ENCODE peak calls at places on chromosome 14, in eight cellular contexts. U, D, R, Q, I, E, H and W are unnamed samples.

GRCh38 chr14:91892918-91893527 is 25.7 kb upstream of the TC2N start:
- DNase-seq in E (peak), H (no peak), U (no peak), D (no peak), R (no peak), Q (no peak), I (peak), W (peak)

GRCh38 chr14:92503756-92504491 is 9.7 kb upstream of the RIN3 start:
- DNase-seq in H (peak), D (peak), E (no peak), I (no peak), Q (no peak), R (no peak), U (no peak), W (no peak)

GRCh38 chr14:25400607-25401206 is 350.8 kb upstream of the STXBP6 start:
- DNase-seq in H (peak), D (no peak), I (peak), Q (peak), U (peak), R (peak), E (peak), W (peak)

GRCh38 chr14:74417201-74417600 is 8.8 kb downstream of the SYNDIG1L start:
- DNase-seq in H (no peak), R (no peak), Q (no peak), E (no peak), U (no peak), I (no peak), D (no peak), W (no peak)

GRCh38 chr14:93970967-93971634 is 5.3 kb downstream of the ASB2 start:
- DNase-seq in U (no peak), D (no peak), Q (no peak), I (no peak), E (peak), H (peak), R (no peak), W (no peak)

GRCh38 chr14:95515523-95516517 is 630 bp downstream of the SYNE3 start:
- DNase-seq in I (peak), D (peak), E (peak), U (peak), H (peak), Q (peak), R (peak), W (peak)

GRCh38 chr14:95495093-95495492 is 21.4 kb downstream of the SYNE3 start:
- DNase-seq in I (no peak), D (no peak), E (no peak), H (no peak), Q (no peak), R (no peak), U (no peak), W (no peak)

GRCh38 chr14:104206281-104206904 is 68.0 kb downstream of the KIF26A start:
- DNase-seq in R (no peak), H (no peak), Q (peak), U (peak), D (no peak), E (no peak), I (peak), W (peak)

GRCh38 chr14:54637829-54638446 is 71.0 kb downstream of the SAMD4A start:
- DNase-seq in D (no peak), R (no peak), I (no peak), Q (no peak), E (no peak), H (peak), U (no peak), W (peak)

GRCh38 chr14:103134405-103134804 is 11.1 kb downstream of the TNFAIP2 start:
- DNase-seq in D (no peak), E (no peak), R (no peak), Q (no peak), U (no peak), I (no peak), H (no peak), W (no peak)

GRCh38 chr14:79580414-79580813 is 630.9 kb downstream of the DIO2 start:
- DNase-seq in Q (no peak), E (no peak), R (no peak), D (no peak), H (no peak), I (no peak), U (no peak), W (no peak)

GRCh38 chr14:73833530-73834257 is 17.9 kb upstream of the PTGR2 start:
- DNase-seq in U (peak), H (peak), I (peak), R (peak), D (no peak), Q (no peak), E (no peak), W (no peak)

GRCh38 chr14:68987653-68988036 is 8.5 kb upstream of the ACTN1 start:
- DNase-seq in Q (no peak), E (no peak), H (no peak), R (no peak), I (no peak), U (no peak), D (no peak), W (no peak)

GRCh38 chr14:41490323-41490722 is 116.4 kb upstream of the LRFN5 start:
- DNase-seq in H (no peak), D (no peak), U (no peak), I (no peak), Q (no peak), E (no peak), R (no peak), W (no peak)

GRCh38 chr14:20493634-20494033 is 11.7 kb upstream of the RNASE10 start:
- DNase-seq in R (peak), Q (no peak), E (no peak), U (no peak), H (no peak), I (no peak), D (no peak), W (no peak)

GRCh38 chr14:73789996-73790581 is 61.5 kb upstream of the PTGR2 start:
- DNase-seq in Q (no peak), R (peak), D (peak), U (peak), H (peak), I (no peak), E (peak), W (no peak)

GRCh38 chr14:29216774-29217232 is 450.2 kb downstream of the FOXG1 start:
- DNase-seq in I (no peak), E (no peak), Q (no peak), H (no peak), R (no peak), U (no peak), D (no peak), W (no peak)

GRCh38 chr14:51834218-51834617 is 26.2 kb upstream of the GNG2 start:
- DNase-seq in Q (no peak), U (no peak), E (peak), H (no peak), D (no peak), I (no peak), R (no peak), W (no peak)

GRCh38 chr14:98173291-98173690 is 1098.7 kb downstream of the BCL11B start:
- DNase-seq in R (no peak), E (no peak), I (no peak), Q (peak), H (no peak), U (no peak), D (no peak), W (no peak)

GRCh38 chr14:35414365-35414764 is 9.8 kb upstream of the NFKBIA start:
- DNase-seq in H (peak), Q (no peak), R (no peak), E (no peak), D (no peak), U (no peak), I (no peak), W (no peak)

GRCh38 chr14:95509512-95509911 is 6.9 kb downstream of the SYNE3 start:
- DNase-seq in R (no peak), U (peak), H (no peak), D (peak), I (no peak), Q (no peak), E (no peak), W (no peak)

DNA sequence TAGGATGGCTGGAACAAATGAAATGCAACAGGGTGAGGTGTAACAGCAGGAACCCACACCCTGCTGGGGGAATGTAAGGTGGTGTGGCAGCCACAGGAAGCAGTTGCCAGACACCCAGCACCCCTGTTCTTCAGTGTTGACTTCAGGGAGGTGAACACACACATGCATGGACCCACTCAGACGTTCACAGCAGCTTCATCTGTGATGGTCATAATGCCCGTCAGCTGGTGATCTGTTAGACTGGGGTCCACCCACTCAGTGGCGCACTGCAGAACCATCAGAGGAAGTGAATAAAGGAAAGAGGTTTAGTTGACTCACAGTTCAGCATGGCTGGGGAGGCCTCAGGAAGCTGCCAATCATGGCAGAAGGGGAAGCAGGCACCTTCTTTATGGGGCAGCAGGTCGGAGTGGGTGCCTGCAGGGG is 22.7 kb upstream of the TEX22 start:
- DNase-seq in Q (no peak), E (no peak), R (no peak), I (no peak), H (no peak), U (no peak), D (no peak), W (no peak)
- TF ChIP-seq CTCF in Q (no peak), E (no peak), R (no peak), I (no peak), H (no peak), U (no peak), D (no peak), W (no peak)

GRCh38 chr14:60734465-60735242 is at the start of gene MNAT1:
- DNase-seq in Q (peak), R (peak), D (peak), H (peak), U (peak), I (peak), E (peak), W (peak)
- TF ChIP-seq CTCF in Q (no peak), R (no peak), D (no peak), H (no peak), U (peak), I (peak), E (no peak), W (no peak)

GRCh38 chr14:97107070-97107469 is 309.9 kb downstream of the VRK1 start:
- DNase-seq in D (no peak), U (no peak), E (no peak), H (no peak), R (no peak), I (no peak), Q (no peak), W (no peak)
- TF ChIP-seq CTCF in D (no peak), U (no peak), E (no peak), H (no peak), R (no peak), I (no peak), Q (no peak), W (no peak)

GRCh38 chr14:78196323-78196722 is 26.1 kb downstream of the NRXN3 start:
- DNase-seq in R (no peak), I (no peak), Q (no peak), D (no peak), U (no peak), E (no peak), H (no peak), W (no peak)
- TF ChIP-seq CTCF in R (no peak), I (no peak), Q (peak), D (no peak), U (no peak), E (no peak), H (no peak), W (no peak)